ENCODE peak calls at places on chromosomes 4 and X, in six cellular contexts. One of them, this sample, is unnamed.

GRCh38 chrX:80648023-80648422 is 161.7 kb downstream of the BRWD3 start:
- DNase-seq in omental fat pad: no peak
- DNase-seq in BE2C: no peak
- DNase-seq in endothelial cell: no peak
- DNase-seq in CD4-positive, alpha-beta T cell: no peak
- DNase-seq in RWPE1: peak; percentile 1
- DNase-seq in this sample: peak; percentile 16

GRCh38 chrX:107676559-107677378 is 48.5 kb downstream of the PRPS1 start:
- DNase-seq in BE2C: peak; percentile 82
- DNase-seq in omental fat pad: no peak
- DNase-seq in CD4-positive, alpha-beta T cell: peak; percentile 29
- DNase-seq in endothelial cell: no peak
- DNase-seq in RWPE1: peak; percentile 67
- DNase-seq in this sample: peak; percentile 96

GRCh38 chrX:78886550-78886949 is 58.6 kb upstream of the P2RY10 start:
- DNase-seq in RWPE1: no peak
- DNase-seq in BE2C: no peak
- DNase-seq in endothelial cell: no peak
- DNase-seq in omental fat pad: no peak
- DNase-seq in CD4-positive, alpha-beta T cell: no peak
- DNase-seq in this sample: peak; percentile 1

GRCh38 chr4:128823025-128823661 is 13.6 kb downstream of the JADE1 start:
- DNase-seq in CD4-positive, alpha-beta T cell: no peak
- DNase-seq in endothelial cell: no peak
- DNase-seq in RWPE1: peak; percentile 80
- DNase-seq in BE2C: no peak
- DNase-seq in omental fat pad: no peak
- DNase-seq in this sample: peak; percentile 72

GRCh38 chr4:91488946-91489345 is 814.8 kb upstream of the GRID2 start:
- DNase-seq in CD4-positive, alpha-beta T cell: no peak
- DNase-seq in endothelial cell: no peak
- DNase-seq in omental fat pad: no peak
- DNase-seq in RWPE1: no peak
- DNase-seq in BE2C: no peak
- DNase-seq in this sample: peak; percentile 1

GRCh38 chr4:1060121-1060520 is 48.7 kb downstream of the FGFRL1 start:
- DNase-seq in omental fat pad: no peak
- DNase-seq in CD4-positive, alpha-beta T cell: no peak
- DNase-seq in RWPE1: no peak
- DNase-seq in endothelial cell: no peak
- DNase-seq in BE2C: no peak
- DNase-seq in this sample: no peak

GRCh38 chr4:139416073-139416673 is 37.7 kb upstream of the RAB33B start:
- DNase-seq in RWPE1: peak; percentile 25
- DNase-seq in endothelial cell: peak; percentile 15
- DNase-seq in BE2C: no peak
- DNase-seq in omental fat pad: no peak
- DNase-seq in CD4-positive, alpha-beta T cell: no peak
- DNase-seq in this sample: peak; percentile 77

GRCh38 chr4:138835833-138836521 is 179.6 kb upstream of the NOCT start:
- DNase-seq in omental fat pad: no peak
- DNase-seq in RWPE1: peak; percentile 13
- DNase-seq in CD4-positive, alpha-beta T cell: no peak
- DNase-seq in endothelial cell: no peak
- DNase-seq in BE2C: peak; percentile 56
- DNase-seq in this sample: peak; percentile 31

GRCh38 chr4:20883231-20883630 is 183.0 kb downstream of the PACRGL start:
- DNase-seq in BE2C: no peak
- DNase-seq in omental fat pad: no peak
- DNase-seq in CD4-positive, alpha-beta T cell: no peak
- DNase-seq in endothelial cell: no peak
- DNase-seq in RWPE1: no peak
- DNase-seq in this sample: no peak

GRCh38 chrX:11791537-11791936 is 33.5 kb downstream of the MSL3 start:
- DNase-seq in endothelial cell: no peak
- DNase-seq in BE2C: no peak
- DNase-seq in omental fat pad: no peak
- DNase-seq in RWPE1: no peak
- DNase-seq in CD4-positive, alpha-beta T cell: no peak
- DNase-seq in this sample: no peak

GRCh38 chr4:40254961-40255721 is 58.3 kb downstream of the RHOH start:
- DNase-seq in endothelial cell: no peak
- DNase-seq in omental fat pad: no peak
- DNase-seq in BE2C: no peak
- DNase-seq in CD4-positive, alpha-beta T cell: no peak
- DNase-seq in RWPE1: peak; percentile 64
- DNase-seq in this sample: peak; percentile 55

GRCh38 chrX:110418220-110418856 is 59.7 kb downstream of the RTL9 start:
- DNase-seq in CD4-positive, alpha-beta T cell: no peak
- DNase-seq in BE2C: peak; percentile 24
- DNase-seq in endothelial cell: peak; percentile 10
- DNase-seq in RWPE1: no peak
- DNase-seq in omental fat pad: no peak
- DNase-seq in this sample: peak; percentile 68

GRCh38 chr4:66633472-66633871 is 911.8 kb downstream of the CENPC start:
- DNase-seq in RWPE1: no peak
- DNase-seq in endothelial cell: no peak
- DNase-seq in BE2C: no peak
- DNase-seq in CD4-positive, alpha-beta T cell: no peak
- DNase-seq in omental fat pad: no peak
- DNase-seq in this sample: no peak

GRCh38 chr4:125911481-125911880 is 596.7 kb downstream of the FAT4 start:
- DNase-seq in endothelial cell: no peak
- DNase-seq in BE2C: no peak
- DNase-seq in omental fat pad: no peak
- DNase-seq in RWPE1: no peak
- DNase-seq in CD4-positive, alpha-beta T cell: no peak
- DNase-seq in this sample: no peak

GRCh38 chr4:139603576-139604387 is 47.8 kb upstream of the SETD7 start:
- DNase-seq in endothelial cell: peak; percentile 66
- DNase-seq in BE2C: peak; percentile 62
- DNase-seq in omental fat pad: no peak
- DNase-seq in RWPE1: peak; percentile 44
- DNase-seq in CD4-positive, alpha-beta T cell: peak; percentile 12
- DNase-seq in this sample: peak; percentile 74

GRCh38 chr4:16018061-16018676 is 55.2 kb upstream of the FGFBP2 start:
- DNase-seq in BE2C: no peak
- DNase-seq in omental fat pad: no peak
- DNase-seq in RWPE1: no peak
- DNase-seq in endothelial cell: no peak
- DNase-seq in CD4-positive, alpha-beta T cell: no peak
- DNase-seq in this sample: no peak

GRCh38 chrX:20529301-20529700 is 262.6 kb upstream of the RPS6KA3 start:
- DNase-seq in CD4-positive, alpha-beta T cell: no peak
- DNase-seq in RWPE1: no peak
- DNase-seq in omental fat pad: no peak
- DNase-seq in BE2C: no peak
- DNase-seq in endothelial cell: no peak
- DNase-seq in this sample: no peak

GRCh38 chrX:45352588-45352987 is 151.9 kb upstream of the DIPK2B start:
- DNase-seq in RWPE1: no peak
- DNase-seq in omental fat pad: no peak
- DNase-seq in BE2C: no peak
- DNase-seq in endothelial cell: no peak
- DNase-seq in CD4-positive, alpha-beta T cell: no peak
- DNase-seq in this sample: no peak

GRCh38 chr4:37561803-37562207 is 124.4 kb downstream of the RELL1 start:
- DNase-seq in BE2C: no peak
- DNase-seq in endothelial cell: no peak
- DNase-seq in omental fat pad: no peak
- DNase-seq in RWPE1: peak; percentile 33
- DNase-seq in CD4-positive, alpha-beta T cell: no peak
- DNase-seq in this sample: peak; percentile 80

GRCh38 chrX:132209527-132209926 is 9.7 kb downstream of the RAP2C start:
- DNase-seq in RWPE1: no peak
- DNase-seq in BE2C: no peak
- DNase-seq in omental fat pad: no peak
- DNase-seq in endothelial cell: no peak
- DNase-seq in CD4-positive, alpha-beta T cell: no peak
- DNase-seq in this sample: no peak

GRCh38 chr4:153211986-153212720 is 7.9 kb downstream of the TRIM2 start:
- DNase-seq in BE2C: no peak
- DNase-seq in CD4-positive, alpha-beta T cell: no peak
- DNase-seq in omental fat pad: no peak
- DNase-seq in RWPE1: no peak
- DNase-seq in endothelial cell: no peak
- DNase-seq in this sample: peak; percentile 83

GRCh38 chr4:5069916-5070315 is 18.6 kb downstream of the STK32B start:
- DNase-seq in RWPE1: no peak
- DNase-seq in endothelial cell: no peak
- DNase-seq in BE2C: no peak
- DNase-seq in omental fat pad: no peak
- DNase-seq in CD4-positive, alpha-beta T cell: no peak
- DNase-seq in this sample: no peak

GRCh38 chr4:47852121-47852520 is 14.3 kb upstream of the CORIN start:
- DNase-seq in CD4-positive, alpha-beta T cell: no peak
- DNase-seq in BE2C: no peak
- DNase-seq in RWPE1: no peak
- DNase-seq in endothelial cell: no peak
- DNase-seq in omental fat pad: no peak
- DNase-seq in this sample: no peak

GRCh38 chr4:53599632-53600031 is 8.3 kb upstream of the LNX1 start:
- DNase-seq in RWPE1: no peak
- DNase-seq in CD4-positive, alpha-beta T cell: no peak
- DNase-seq in omental fat pad: no peak
- DNase-seq in BE2C: no peak
- DNase-seq in endothelial cell: no peak
- DNase-seq in this sample: no peak

GRCh38 chr4:112540695-112541094 is 24.7 kb upstream of the NEUROG2 start:
- DNase-seq in omental fat pad: no peak
- DNase-seq in CD4-positive, alpha-beta T cell: no peak
- DNase-seq in BE2C: no peak
- DNase-seq in endothelial cell: no peak
- DNase-seq in RWPE1: no peak
- DNase-seq in this sample: no peak

GRCh38 chrX:71615056-71615455 is 3.3 kb downstream of the CXCR3 start:
- DNase-seq in endothelial cell: no peak
- DNase-seq in BE2C: no peak
- DNase-seq in omental fat pad: no peak
- DNase-seq in CD4-positive, alpha-beta T cell: no peak
- DNase-seq in RWPE1: no peak
- DNase-seq in this sample: no peak

GRCh38 chrX:71615954-71616353 is 2.4 kb downstream of the CXCR3 start:
- DNase-seq in endothelial cell: no peak
- DNase-seq in RWPE1: no peak
- DNase-seq in BE2C: no peak
- DNase-seq in omental fat pad: no peak
- DNase-seq in CD4-positive, alpha-beta T cell: no peak
- DNase-seq in this sample: no peak

GRCh38 chrX:71618303-71618721 is at the start of gene CXCR3:
- DNase-seq in RWPE1: no peak
- DNase-seq in CD4-positive, alpha-beta T cell: peak; percentile 27
- DNase-seq in BE2C: no peak
- DNase-seq in omental fat pad: no peak
- DNase-seq in endothelial cell: no peak
- DNase-seq in this sample: no peak

GRCh38 chrX:71617742-71618141 is 569 bp downstream of the CXCR3 start:
- DNase-seq in RWPE1: no peak
- DNase-seq in omental fat pad: no peak
- DNase-seq in CD4-positive, alpha-beta T cell: no peak
- DNase-seq in endothelial cell: no peak
- DNase-seq in BE2C: no peak
- DNase-seq in this sample: no peak

GRCh38 chrX:71616672-71617529 is 1.4 kb downstream of the CXCR3 start:
- DNase-seq in CD4-positive, alpha-beta T cell: no peak
- DNase-seq in omental fat pad: no peak
- DNase-seq in endothelial cell: no peak
- DNase-seq in BE2C: no peak
- DNase-seq in RWPE1: no peak
- DNase-seq in this sample: no peak
- TF ChIP-seq CTCF in CD4-positive, alpha-beta T cell: no peak
- TF ChIP-seq CTCF in omental fat pad: no peak
- TF ChIP-seq CTCF in endothelial cell: no peak
- TF ChIP-seq CTCF in BE2C: no peak
- TF ChIP-seq CTCF in RWPE1: no peak
- TF ChIP-seq CTCF in this sample: no peak

GRCh38 chr4:54840992-54841768 is 183.4 kb downstream of the KIT start:
- DNase-seq in BE2C: no peak
- DNase-seq in endothelial cell: no peak
- DNase-seq in CD4-positive, alpha-beta T cell: no peak
- DNase-seq in RWPE1: peak; percentile 10
- DNase-seq in omental fat pad: no peak
- DNase-seq in this sample: peak; percentile 29
- TF ChIP-seq CTCF in BE2C: peak; percentile 10
- TF ChIP-seq CTCF in endothelial cell: no peak
- TF ChIP-seq CTCF in CD4-positive, alpha-beta T cell: no peak
- TF ChIP-seq CTCF in RWPE1: no peak
- TF ChIP-seq CTCF in omental fat pad: no peak
- TF ChIP-seq CTCF in this sample: no peak

GRCh38 chrX:112865464-112866025 is 24.9 kb upstream of the AMOT start:
- DNase-seq in RWPE1: no peak
- DNase-seq in CD4-positive, alpha-beta T cell: no peak
- DNase-seq in omental fat pad: no peak
- DNase-seq in BE2C: no peak
- DNase-seq in endothelial cell: no peak
- DNase-seq in this sample: no peak

GRCh38 chrX:112866175-112866574 is 25.5 kb upstream of the AMOT start:
- DNase-seq in omental fat pad: no peak
- DNase-seq in CD4-positive, alpha-beta T cell: no peak
- DNase-seq in endothelial cell: no peak
- DNase-seq in RWPE1: no peak
- DNase-seq in BE2C: no peak
- DNase-seq in this sample: no peak

GRCh38 chrX:112868586-112868985 is 28.0 kb upstream of the AMOT start:
- DNase-seq in RWPE1: peak; percentile 1
- DNase-seq in endothelial cell: no peak
- DNase-seq in CD4-positive, alpha-beta T cell: no peak
- DNase-seq in BE2C: no peak
- DNase-seq in omental fat pad: no peak
- DNase-seq in this sample: no peak

GRCh38 chrX:112863850-112864249 is 23.2 kb upstream of the AMOT start:
- DNase-seq in CD4-positive, alpha-beta T cell: no peak
- DNase-seq in RWPE1: no peak
- DNase-seq in omental fat pad: no peak
- DNase-seq in endothelial cell: no peak
- DNase-seq in BE2C: no peak
- DNase-seq in this sample: no peak

GRCh38 chrX:112867570-112867969 is 26.9 kb upstream of the AMOT start:
- DNase-seq in RWPE1: peak; percentile 0
- DNase-seq in endothelial cell: no peak
- DNase-seq in BE2C: no peak
- DNase-seq in CD4-positive, alpha-beta T cell: no peak
- DNase-seq in omental fat pad: no peak
- DNase-seq in this sample: no peak
- TF ChIP-seq CTCF in RWPE1: no peak
- TF ChIP-seq CTCF in endothelial cell: no peak
- TF ChIP-seq CTCF in BE2C: peak; percentile 27
- TF ChIP-seq CTCF in CD4-positive, alpha-beta T cell: no peak
- TF ChIP-seq CTCF in omental fat pad: no peak
- TF ChIP-seq CTCF in this sample: no peak

DNA sequence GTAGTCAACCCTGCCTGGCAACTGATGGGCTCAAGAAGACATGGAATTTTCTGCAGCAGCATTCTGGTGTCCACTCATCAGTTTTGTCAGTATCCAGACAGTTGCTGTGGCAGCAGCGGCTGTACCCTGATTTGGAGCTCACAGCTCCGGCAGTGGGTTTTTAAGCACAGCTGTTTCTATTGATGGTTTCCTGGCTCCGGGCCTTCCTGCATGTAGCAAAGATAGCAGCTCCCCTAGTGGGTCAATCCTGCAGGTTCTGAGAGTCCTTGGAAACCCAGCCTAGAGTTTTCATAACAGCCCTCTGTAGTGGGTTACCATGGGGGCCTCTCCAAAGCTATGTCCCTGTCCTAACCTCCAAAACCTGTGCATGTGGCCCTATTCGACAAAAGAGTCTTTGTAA is 84.0 kb upstream of the ATP6AP2 start:
- DNase-seq in endothelial cell: peak; percentile 18
- DNase-seq in CD4-positive, alpha-beta T cell: no peak
- DNase-seq in omental fat pad: no peak
- DNase-seq in RWPE1: no peak
- DNase-seq in BE2C: no peak
- DNase-seq in this sample: no peak
- TF ChIP-seq CTCF in endothelial cell: no peak
- TF ChIP-seq CTCF in CD4-positive, alpha-beta T cell: no peak
- TF ChIP-seq CTCF in omental fat pad: no peak
- TF ChIP-seq CTCF in RWPE1: no peak
- TF ChIP-seq CTCF in BE2C: peak; percentile 32
- TF ChIP-seq CTCF in this sample: peak; percentile 40

This sample was measured in cardiac muscle cell.